ENCODE peak calls at places on chromosomes 2 and 18, in nine cellular contexts. W, N, R, A, U, H, C, G and L are unnamed samples.

GRCh38 chr2:39719317-39719716 is 53.6 kb downstream of the TMEM178A start:
- DNase-seq in W (no peak), N (no peak), R (no peak), A (peak), U (no peak), H (no peak), C (no peak), G (no peak), L (peak)

GRCh38 chr2:129117427-129117826 is 798.8 kb upstream of the HS6ST1 start:
- DNase-seq in W (no peak), N (no peak), R (no peak), A (no peak), U (no peak), H (no peak), C (no peak), G (no peak), L (no peak)

GRCh38 chr2:66849128-66849527 is 414.2 kb downstream of the MEIS1 start:
- DNase-seq in W (no peak), N (no peak), R (no peak), A (no peak), U (no peak), H (peak), C (no peak), G (no peak), L (no peak)

GRCh38 chr2:8594731-8595427 is 87.0 kb upstream of the ID2 start:
- DNase-seq in W (no peak), N (peak), R (no peak), A (no peak), U (no peak), H (no peak), C (no peak), G (no peak), L (no peak)

GRCh38 chr2:124572953-124573634 is 548.0 kb downstream of the CNTNAP5 start:
- DNase-seq in W (no peak), N (no peak), R (no peak), A (no peak), U (no peak), H (no peak), C (no peak), G (no peak), L (no peak)

GRCh38 chr18:55179460-55180195 is 220.4 kb upstream of the CCDC68 start:
- DNase-seq in W (no peak), N (peak), R (no peak), A (no peak), U (no peak), H (no peak), C (no peak), G (peak), L (no peak)

GRCh38 chr18:24200494-24200893 is 61.6 kb downstream of the CABYR start:
- DNase-seq in W (no peak), N (no peak), R (no peak), A (no peak), U (no peak), H (no peak), C (no peak), G (no peak), L (no peak)

GRCh38 chr18:14577971-14578370 is 34.6 kb upstream of the POTEC start:
- DNase-seq in W (no peak), N (no peak), R (no peak), A (no peak), U (no peak), H (no peak), C (no peak), G (no peak), L (no peak)

GRCh38 chr18:13137939-13138821 is 80.4 kb upstream of the LDLRAD4 start:
- DNase-seq in W (no peak), N (peak), R (no peak), A (no peak), U (peak), H (peak), C (peak), G (no peak), L (no peak)

GRCh38 chr2:240257940-240258580 is 117.6 kb upstream of the OTOS start:
- DNase-seq in W (no peak), N (no peak), R (peak), A (no peak), U (no peak), H (peak), C (no peak), G (no peak), L (no peak)

GRCh38 chr2:235716875-235717496 is 223.1 kb downstream of the AGAP1 start:
- DNase-seq in W (no peak), N (peak), R (no peak), A (no peak), U (no peak), H (peak), C (no peak), G (no peak), L (no peak)

GRCh38 chr2:144078802-144079386 is 441.0 kb downstream of the ZEB2 start:
- DNase-seq in W (no peak), N (no peak), R (no peak), A (no peak), U (no peak), H (no peak), C (no peak), G (no peak), L (no peak)

GRCh38 chr2:112583497-112584133 is 794 bp upstream of the CHCHD5 start:
- DNase-seq in W (peak), N (no peak), R (no peak), A (peak), U (no peak), H (no peak), C (no peak), G (no peak), L (no peak)

GRCh38 chr2:241133436-241133820 is 15.8 kb downstream of the PASK start:
- DNase-seq in W (no peak), N (no peak), R (no peak), A (no peak), U (no peak), H (no peak), C (no peak), G (no peak), L (peak)

GRCh38 chr2:67834482-67834881 is 228.3 kb downstream of the C1D start:
- DNase-seq in W (no peak), N (no peak), R (no peak), A (no peak), U (no peak), H (no peak), C (no peak), G (no peak), L (no peak)

GRCh38 chr2:136131484-136131960 is 13.6 kb upstream of the CXCR4 start:
- DNase-seq in W (no peak), N (no peak), R (no peak), A (no peak), U (no peak), H (no peak), C (no peak), G (no peak), L (no peak)

GRCh38 chr2:54866868-54867267 is 143.4 kb downstream of the EML6 start:
- DNase-seq in W (no peak), N (no peak), R (no peak), A (no peak), U (no peak), H (no peak), C (no peak), G (no peak), L (no peak)

GRCh38 chr2:54629914-54630609 is 93.4 kb upstream of the EML6 start:
- DNase-seq in W (no peak), N (peak), R (no peak), A (no peak), U (peak), H (peak), C (peak), G (no peak), L (no peak)

GRCh38 chr2:175234153-175234552 is 52.6 kb upstream of the ATP5MC3 start:
- DNase-seq in W (no peak), N (no peak), R (no peak), A (peak), U (no peak), H (no peak), C (no peak), G (no peak), L (no peak)

GRCh38 chr2:235217814-235218213 is 266.0 kb downstream of the SH3BP4 start:
- DNase-seq in W (no peak), N (peak), R (no peak), A (no peak), U (no peak), H (no peak), C (no peak), G (no peak), L (no peak)

GRCh38 chr2:237774811-237775553 is 23.6 kb upstream of the RBM44 start:
- DNase-seq in W (peak), N (peak), R (no peak), A (peak), U (peak), H (peak), C (no peak), G (no peak), L (no peak)

GRCh38 chr2:180695570-180695969 is 284.8 kb upstream of the UBE2E3 start:
- DNase-seq in W (no peak), N (no peak), R (no peak), A (no peak), U (no peak), H (no peak), C (no peak), G (no peak), L (no peak)

GRCh38 chr2:180694445-180695421 is 285.7 kb upstream of the UBE2E3 start:
- DNase-seq in W (no peak), N (peak), R (no peak), A (no peak), U (no peak), H (no peak), C (no peak), G (no peak), L (no peak)

GRCh38 chr2:180690611-180691010 is 289.8 kb upstream of the UBE2E3 start:
- DNase-seq in W (no peak), N (peak), R (no peak), A (no peak), U (no peak), H (no peak), C (no peak), G (no peak), L (no peak)

GRCh38 chr2:180696005-180696404 is 284.4 kb upstream of the UBE2E3 start:
- DNase-seq in W (no peak), N (no peak), R (no peak), A (no peak), U (no peak), H (no peak), C (no peak), G (no peak), L (no peak)

DNA sequence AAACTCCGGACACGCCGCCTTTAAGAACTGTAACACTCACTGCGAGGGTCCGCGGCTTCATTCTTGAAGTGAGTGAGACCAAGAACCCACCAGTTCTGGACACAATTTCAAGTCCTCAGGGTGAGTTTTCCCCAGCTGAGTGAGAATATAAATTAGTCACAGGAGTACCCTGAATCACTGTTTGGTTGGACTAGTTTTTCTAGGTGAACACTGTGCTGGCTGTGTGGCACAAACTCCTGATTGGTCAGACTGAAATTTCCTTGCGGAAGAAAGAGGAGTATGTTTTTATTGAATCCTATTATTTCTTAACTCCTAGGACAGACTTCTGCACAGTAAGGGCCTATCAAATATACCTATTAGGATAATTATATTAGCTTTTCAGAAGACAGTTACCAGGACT is 288.1 kb upstream of the UBE2E3 start:
- DNase-seq in W (no peak), N (no peak), R (no peak), A (peak), U (no peak), H (no peak), C (no peak), G (no peak), L (no peak)
- H3K4me3 ChIP-seq in W (no peak), N (no peak), R (no peak), A (peak), U (no peak), H (no peak), C (no peak), G (no peak), L (no peak)

DNA sequence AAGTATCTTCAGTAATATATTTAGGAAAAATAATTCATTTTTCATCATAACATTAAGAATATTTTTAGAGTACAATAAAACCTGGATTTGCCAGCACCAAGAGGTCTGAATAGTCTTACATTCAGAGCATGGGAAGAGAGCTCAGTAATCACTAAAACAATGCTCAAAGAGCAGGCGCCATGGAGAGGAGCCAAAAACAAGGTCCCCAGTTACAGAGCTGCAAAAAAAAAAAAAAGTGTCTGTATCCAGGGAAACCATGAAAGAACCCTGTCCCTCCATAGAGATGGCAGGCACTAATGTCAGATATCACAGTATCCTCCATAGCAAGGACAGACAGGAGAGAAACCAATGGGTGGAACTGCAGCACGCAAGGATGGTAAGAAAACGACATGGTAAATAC is 19.5 kb downstream of the FBXO15 start:
- DNase-seq in W (peak), N (no peak), R (no peak), A (no peak), U (no peak), H (no peak), C (no peak), G (no peak), L (no peak)
- H3K27ac ChIP-seq in W (no peak), N (no peak), R (no peak), A (no peak), U (no peak), H (no peak), C (no peak), G (no peak), L (peak)

DNA sequence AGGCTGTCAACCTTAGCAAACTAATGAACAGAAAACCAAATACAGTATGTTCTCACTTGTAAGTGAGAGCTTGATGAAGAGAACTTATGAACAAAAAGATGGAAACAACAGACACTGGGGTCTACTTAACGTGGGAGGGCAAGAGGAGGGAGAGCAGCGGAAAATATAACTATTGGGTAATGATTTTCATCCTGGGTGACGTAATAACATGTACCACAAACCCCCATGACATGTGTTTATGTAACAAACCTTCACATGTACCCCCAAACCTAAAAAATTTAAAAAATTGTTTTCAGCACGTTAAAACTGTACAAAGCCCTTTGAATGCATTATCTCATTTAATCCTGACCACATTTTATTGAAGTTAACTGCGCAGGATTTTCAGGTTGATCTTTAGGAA is 64.9 kb upstream of the RBMS1 start:
- DNase-seq in W (no peak), N (no peak), R (no peak), A (no peak), U (no peak), H (no peak), C (no peak), G (no peak), L (no peak)
- TF ChIP-seq CTCF in W (no peak), N (no peak), R (no peak), A (no peak), U (no peak), H (no peak), C (no peak), G (no peak), L (no peak)

GRCh38 chr2:118846667-118847446 is 591 bp downstream of the EN1 start:
- DNase-seq in W (peak), N (no peak), R (no peak), A (no peak), U (no peak), H (no peak), C (no peak), G (no peak), L (no peak)

GRCh38 chr2:118845843-118846666 is 1.4 kb downstream of the EN1 start:
- DNase-seq in W (peak), N (no peak), R (no peak), A (no peak), U (no peak), H (no peak), C (peak), G (no peak), L (no peak)

GRCh38 chr2:118849226-118850170 is 2.0 kb upstream of the EN1 start:
- DNase-seq in W (peak), N (no peak), R (no peak), A (no peak), U (no peak), H (no peak), C (peak), G (no peak), L (no peak)

GRCh38 chr2:118848381-118849225 is 1.2 kb upstream of the EN1 start:
- DNase-seq in W (peak), N (no peak), R (no peak), A (no peak), U (no peak), H (no peak), C (peak), G (no peak), L (no peak)

DNA sequence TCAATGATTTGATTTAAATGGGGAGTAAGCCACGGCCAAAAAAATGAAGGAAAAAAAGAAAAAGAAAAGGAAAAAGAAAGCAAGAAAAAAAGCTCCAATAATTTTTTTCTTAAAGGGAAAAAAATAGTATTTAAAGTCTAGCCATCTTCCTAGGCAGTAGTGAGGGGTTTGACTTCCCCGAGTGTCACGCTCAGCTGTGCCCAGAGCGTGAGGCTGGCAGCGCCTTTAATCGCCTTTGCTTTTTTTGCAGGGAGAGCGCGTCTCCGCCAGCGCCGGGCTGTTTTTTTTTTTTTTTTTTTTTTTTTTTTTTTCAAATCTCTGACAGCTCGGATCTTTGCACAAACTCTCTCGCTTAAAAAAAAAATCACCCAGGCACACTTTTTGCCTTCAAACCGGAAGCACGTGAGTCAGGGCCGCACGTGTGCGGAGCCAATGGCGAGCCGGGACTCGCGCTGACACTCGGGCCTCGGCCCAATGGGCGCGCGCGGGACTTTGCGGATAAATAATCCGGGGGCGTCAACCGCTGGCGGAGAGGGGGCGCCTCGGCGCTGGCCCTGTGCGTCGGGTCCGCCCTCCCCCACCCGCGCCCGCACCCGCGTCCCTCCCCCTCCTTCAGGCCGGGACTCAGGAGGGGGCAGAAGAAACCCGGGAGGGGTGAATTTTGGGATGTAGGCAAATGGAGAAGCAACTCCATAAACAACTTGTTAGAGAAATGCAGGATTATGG is at the start of gene EN1:
- DNase-seq in W (peak), N (peak), R (no peak), A (no peak), U (no peak), H (no peak), C (peak), G (no peak), L (no peak)
- H3K4me3 ChIP-seq in W (peak), N (no peak), R (peak), A (peak), U (peak), H (no peak), C (peak), G (peak), L (no peak)

DNA sequence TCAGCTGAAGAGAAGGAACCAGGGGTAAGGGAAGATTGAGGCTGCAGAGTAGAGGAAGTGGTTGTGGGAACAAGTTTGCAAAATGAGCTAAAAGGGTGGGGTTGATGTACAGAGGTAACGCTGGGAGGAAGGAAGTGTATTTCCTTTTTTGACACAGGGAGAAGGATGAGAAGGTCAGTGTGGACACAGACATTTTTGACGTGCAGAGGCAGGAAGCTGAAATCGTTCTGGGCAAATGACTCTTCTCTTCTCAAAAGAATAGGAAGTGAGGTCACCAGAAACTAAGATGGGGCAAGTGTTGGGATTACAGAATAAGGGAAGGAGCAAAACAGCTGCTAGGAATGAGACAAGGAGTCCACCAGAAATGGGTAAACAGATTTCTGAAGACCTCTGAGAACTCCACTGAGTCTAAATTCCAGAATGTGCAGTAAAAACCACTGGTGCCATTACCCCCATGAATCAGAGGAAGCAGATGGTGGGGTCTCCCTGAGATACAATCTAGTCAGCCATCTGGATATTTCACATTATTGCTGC is 20.0 kb upstream of the RNF149 start:
- DNase-seq in W (no peak), N (peak), R (no peak), A (no peak), U (no peak), H (no peak), C (no peak), G (peak), L (no peak)
- H3K27ac ChIP-seq in W (no peak), N (no peak), R (no peak), A (peak), U (peak), H (peak), C (no peak), G (peak), L (no peak)